ENCODE peak calls at places on chromosomes 11 and 22, in eight cellular contexts. One of them, this sample, is unnamed.

GRCh38 chr11:44747339-44747738 is 20.6 kb downstream of the TSPAN18 start:
- DNase-seq in HepG2: no peak
- DNase-seq in HCT116: no peak
- DNase-seq in SK-N-SH: no peak
- DNase-seq in K562: no peak
- DNase-seq in A549: no peak
- DNase-seq in H1: no peak
- DNase-seq in GM12878: no peak
- DNase-seq in this sample: peak; percentile 21

GRCh38 chr11:74641289-74641688 is 48.9 kb downstream of the POLD3 start:
- DNase-seq in HepG2: no peak
- DNase-seq in HCT116: no peak
- DNase-seq in SK-N-SH: no peak
- DNase-seq in K562: peak; percentile 80
- DNase-seq in A549: no peak
- DNase-seq in H1: no peak
- DNase-seq in GM12878: no peak
- DNase-seq in this sample: no peak

GRCh38 chr11:96052921-96053631 is 129.2 kb upstream of the MTMR2 start:
- DNase-seq in HepG2: no peak
- DNase-seq in HCT116: no peak
- DNase-seq in SK-N-SH: no peak
- DNase-seq in K562: no peak
- DNase-seq in A549: no peak
- DNase-seq in H1: no peak
- DNase-seq in GM12878: peak; percentile 53
- DNase-seq in this sample: peak; percentile 62

GRCh38 chr11:75472081-75472732 is 39.2 kb upstream of the KLHL35 start:
- DNase-seq in HepG2: no peak
- DNase-seq in HCT116: no peak
- DNase-seq in SK-N-SH: no peak
- DNase-seq in K562: no peak
- DNase-seq in A549: no peak
- DNase-seq in H1: no peak
- DNase-seq in GM12878: no peak
- DNase-seq in this sample: no peak

GRCh38 chr11:72693271-72693968 is 19.2 kb upstream of the PDE2A start:
- DNase-seq in HepG2: no peak
- DNase-seq in HCT116: no peak
- DNase-seq in SK-N-SH: no peak
- DNase-seq in K562: no peak
- DNase-seq in A549: no peak
- DNase-seq in H1: no peak
- DNase-seq in GM12878: no peak
- DNase-seq in this sample: no peak

GRCh38 chr22:44180706-44181032 is at the start of gene PARVG:
- DNase-seq in HepG2: no peak
- DNase-seq in HCT116: no peak
- DNase-seq in SK-N-SH: no peak
- DNase-seq in K562: no peak
- DNase-seq in A549: no peak
- DNase-seq in H1: no peak
- DNase-seq in GM12878: peak; percentile 57
- DNase-seq in this sample: no peak

GRCh38 chr22:28904211-28904808 is 20.9 kb downstream of the ZNRF3 start:
- DNase-seq in HepG2: no peak
- DNase-seq in HCT116: no peak
- DNase-seq in SK-N-SH: no peak
- DNase-seq in K562: no peak
- DNase-seq in A549: no peak
- DNase-seq in H1: no peak
- DNase-seq in GM12878: no peak
- DNase-seq in this sample: peak; percentile 66

GRCh38 chr11:134068829-134069425 is at the start of gene JAM3:
- DNase-seq in HepG2: peak; percentile 83
- DNase-seq in HCT116: no peak
- DNase-seq in SK-N-SH: peak; percentile 100
- DNase-seq in K562: peak; percentile 87
- DNase-seq in A549: peak; percentile 74
- DNase-seq in H1: peak; percentile 81
- DNase-seq in GM12878: peak; percentile 25
- DNase-seq in this sample: peak; percentile 90

GRCh38 chr11:66327171-66328035 is 8.8 kb downstream of the RIN1 start:
- DNase-seq in HepG2: no peak
- DNase-seq in HCT116: no peak
- DNase-seq in SK-N-SH: peak; percentile 33
- DNase-seq in K562: no peak
- DNase-seq in A549: no peak
- DNase-seq in H1: no peak
- DNase-seq in GM12878: no peak
- DNase-seq in this sample: peak; percentile 64

GRCh38 chr11:66705587-66706335 is 23.3 kb downstream of the SPTBN2 start:
- DNase-seq in HepG2: no peak
- DNase-seq in HCT116: no peak
- DNase-seq in SK-N-SH: no peak
- DNase-seq in K562: no peak
- DNase-seq in A549: no peak
- DNase-seq in H1: no peak
- DNase-seq in GM12878: no peak
- DNase-seq in this sample: no peak

GRCh38 chr11:106187860-106188456 is 110.5 kb downstream of the AASDHPPT start:
- DNase-seq in HepG2: no peak
- DNase-seq in HCT116: no peak
- DNase-seq in SK-N-SH: no peak
- DNase-seq in K562: no peak
- DNase-seq in A549: no peak
- DNase-seq in H1: no peak
- DNase-seq in GM12878: no peak
- DNase-seq in this sample: no peak

GRCh38 chr11:35289821-35290220 is 129.5 kb downstream of the SLC1A2 start:
- DNase-seq in HepG2: no peak
- DNase-seq in HCT116: no peak
- DNase-seq in SK-N-SH: no peak
- DNase-seq in K562: no peak
- DNase-seq in A549: no peak
- DNase-seq in H1: no peak
- DNase-seq in GM12878: no peak
- DNase-seq in this sample: peak; percentile 60

GRCh38 chr11:35288817-35289541 is 130.4 kb downstream of the SLC1A2 start:
- DNase-seq in HepG2: no peak
- DNase-seq in HCT116: no peak
- DNase-seq in SK-N-SH: no peak
- DNase-seq in K562: no peak
- DNase-seq in A549: no peak
- DNase-seq in H1: no peak
- DNase-seq in GM12878: no peak
- DNase-seq in this sample: peak; percentile 80

GRCh38 chr11:35293034-35293433 is 126.3 kb downstream of the SLC1A2 start:
- DNase-seq in HepG2: no peak
- DNase-seq in HCT116: no peak
- DNase-seq in SK-N-SH: no peak
- DNase-seq in K562: no peak
- DNase-seq in A549: no peak
- DNase-seq in H1: no peak
- DNase-seq in GM12878: no peak
- DNase-seq in this sample: no peak

GRCh38 chr11:35292290-35292689 is 127.1 kb downstream of the SLC1A2 start:
- DNase-seq in HepG2: no peak
- DNase-seq in HCT116: no peak
- DNase-seq in SK-N-SH: peak; percentile 8
- DNase-seq in K562: no peak
- DNase-seq in A549: no peak
- DNase-seq in H1: no peak
- DNase-seq in GM12878: no peak
- DNase-seq in this sample: no peak

DNA sequence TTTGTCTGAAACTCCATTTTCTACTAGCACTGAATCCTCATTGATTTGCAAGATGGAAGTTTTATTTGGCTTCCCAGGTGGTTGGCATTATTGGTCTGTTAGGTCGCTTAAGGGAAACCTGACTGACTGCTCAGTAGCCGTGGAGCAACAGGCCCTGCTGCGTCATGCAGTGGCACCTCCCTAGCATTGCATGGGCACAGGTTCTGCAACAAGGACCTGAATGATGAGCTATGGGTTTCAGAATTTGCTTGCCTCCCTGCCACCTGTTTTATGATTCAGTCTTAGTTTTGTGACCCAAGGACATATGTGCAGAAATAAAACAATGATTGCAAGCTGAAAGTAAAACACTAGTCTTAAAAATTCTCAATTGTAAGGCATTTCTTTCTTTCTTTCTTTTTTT is 128.5 kb downstream of the SLC1A2 start:
- DNase-seq in HepG2: no peak
- DNase-seq in HCT116: no peak
- DNase-seq in SK-N-SH: no peak
- DNase-seq in K562: no peak
- DNase-seq in A549: no peak
- DNase-seq in H1: no peak
- DNase-seq in GM12878: no peak
- DNase-seq in this sample: no peak
- TF ChIP-seq RAD21 in HepG2: no peak
- TF ChIP-seq RAD21 in HCT116: no peak
- TF ChIP-seq RAD21 in SK-N-SH: no peak
- TF ChIP-seq RAD21 in K562: no peak
- TF ChIP-seq RAD21 in A549: no peak
- TF ChIP-seq RAD21 in H1: no peak
- TF ChIP-seq RAD21 in GM12878: no peak
- TF ChIP-seq RAD21 in this sample: no peak

GRCh38 chr11:14320020-14320419 is 39.0 kb downstream of the RRAS2 start:
- DNase-seq in HepG2: no peak
- DNase-seq in HCT116: no peak
- DNase-seq in SK-N-SH: no peak
- DNase-seq in K562: no peak
- DNase-seq in A549: no peak
- DNase-seq in H1: no peak
- DNase-seq in GM12878: peak; percentile 90
- DNase-seq in this sample: peak; percentile 59

GRCh38 chr11:14318581-14318981 is 40.4 kb downstream of the RRAS2 start:
- DNase-seq in HepG2: no peak
- DNase-seq in HCT116: no peak
- DNase-seq in SK-N-SH: no peak
- DNase-seq in K562: no peak
- DNase-seq in A549: no peak
- DNase-seq in H1: no peak
- DNase-seq in GM12878: no peak
- DNase-seq in this sample: peak; percentile 37

GRCh38 chr11:14314127-14314526 is 44.9 kb downstream of the RRAS2 start:
- DNase-seq in HepG2: no peak
- DNase-seq in HCT116: no peak
- DNase-seq in SK-N-SH: no peak
- DNase-seq in K562: no peak
- DNase-seq in A549: no peak
- DNase-seq in H1: no peak
- DNase-seq in GM12878: no peak
- DNase-seq in this sample: no peak

GRCh38 chr11:14315130-14315529 is 43.9 kb downstream of the RRAS2 start:
- DNase-seq in HepG2: no peak
- DNase-seq in HCT116: no peak
- DNase-seq in SK-N-SH: no peak
- DNase-seq in K562: no peak
- DNase-seq in A549: no peak
- DNase-seq in H1: no peak
- DNase-seq in GM12878: no peak
- DNase-seq in this sample: no peak

GRCh38 chr11:14317659-14318325 is 41.2 kb downstream of the RRAS2 start:
- DNase-seq in HepG2: no peak
- DNase-seq in HCT116: no peak
- DNase-seq in SK-N-SH: no peak
- DNase-seq in K562: no peak
- DNase-seq in A549: no peak
- DNase-seq in H1: no peak
- DNase-seq in GM12878: no peak
- DNase-seq in this sample: no peak
- TF ChIP-seq RAD21 in HepG2: no peak
- TF ChIP-seq RAD21 in HCT116: no peak
- TF ChIP-seq RAD21 in SK-N-SH: no peak
- TF ChIP-seq RAD21 in K562: no peak
- TF ChIP-seq RAD21 in A549: no peak
- TF ChIP-seq RAD21 in H1: no peak
- TF ChIP-seq RAD21 in GM12878: no peak
- TF ChIP-seq RAD21 in this sample: no peak

GRCh38 chr11:32440920-32441319 is 5.6 kb upstream of the WT1 start:
- DNase-seq in HepG2: no peak
- DNase-seq in HCT116: no peak
- DNase-seq in SK-N-SH: no peak
- DNase-seq in K562: no peak
- DNase-seq in A549: no peak
- DNase-seq in H1: no peak
- DNase-seq in GM12878: no peak
- DNase-seq in this sample: no peak

GRCh38 chr11:32439488-32440210 is 4.3 kb upstream of the WT1 start:
- DNase-seq in HepG2: no peak
- DNase-seq in HCT116: no peak
- DNase-seq in SK-N-SH: peak; percentile 18
- DNase-seq in K562: no peak
- DNase-seq in A549: no peak
- DNase-seq in H1: no peak
- DNase-seq in GM12878: no peak
- DNase-seq in this sample: no peak

GRCh38 chr11:32438883-32439487 is 3.6 kb upstream of the WT1 start:
- DNase-seq in HepG2: no peak
- DNase-seq in HCT116: no peak
- DNase-seq in SK-N-SH: peak; percentile 42
- DNase-seq in K562: no peak
- DNase-seq in A549: no peak
- DNase-seq in H1: no peak
- DNase-seq in GM12878: no peak
- DNase-seq in this sample: no peak

GRCh38 chr11:32438346-32438882 is 3.1 kb upstream of the WT1 start:
- DNase-seq in HepG2: no peak
- DNase-seq in HCT116: no peak
- DNase-seq in SK-N-SH: no peak
- DNase-seq in K562: no peak
- DNase-seq in A549: no peak
- DNase-seq in H1: no peak
- DNase-seq in GM12878: no peak
- DNase-seq in this sample: no peak

GRCh38 chr11:32440372-32440888 is 5.1 kb upstream of the WT1 start:
- DNase-seq in HepG2: no peak
- DNase-seq in HCT116: no peak
- DNase-seq in SK-N-SH: no peak
- DNase-seq in K562: no peak
- DNase-seq in A549: no peak
- DNase-seq in H1: no peak
- DNase-seq in GM12878: no peak
- DNase-seq in this sample: no peak
- TF ChIP-seq RAD21 in HepG2: no peak
- TF ChIP-seq RAD21 in HCT116: no peak
- TF ChIP-seq RAD21 in SK-N-SH: no peak
- TF ChIP-seq RAD21 in K562: no peak
- TF ChIP-seq RAD21 in A549: no peak
- TF ChIP-seq RAD21 in H1: no peak
- TF ChIP-seq RAD21 in GM12878: no peak
- TF ChIP-seq RAD21 in this sample: no peak

DNA sequence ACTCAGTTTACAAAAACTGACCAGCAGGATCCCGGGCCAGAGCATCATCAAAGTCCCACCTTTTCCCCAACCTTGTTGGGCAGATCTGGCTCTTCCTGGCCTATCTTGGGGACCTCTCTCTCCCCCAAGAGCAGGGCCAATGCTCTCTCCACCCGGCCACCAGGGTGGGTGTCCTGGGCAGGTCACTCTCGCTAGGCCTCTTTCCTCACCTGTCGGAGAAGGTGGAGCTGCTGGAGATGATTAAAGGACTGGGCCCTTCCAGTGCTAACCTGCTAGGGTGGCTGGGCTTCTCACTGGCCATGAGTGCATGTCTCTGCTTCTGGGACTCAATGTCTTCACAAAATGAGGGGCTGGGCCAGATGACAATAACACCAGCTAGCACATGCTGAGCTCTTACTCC is 2.9 kb upstream of the CAPN5 start:
- DNase-seq in HepG2: no peak
- DNase-seq in HCT116: no peak
- DNase-seq in SK-N-SH: no peak
- DNase-seq in K562: no peak
- DNase-seq in A549: no peak
- DNase-seq in H1: no peak
- DNase-seq in GM12878: no peak
- DNase-seq in this sample: no peak
- TF ChIP-seq RAD21 in HepG2: no peak
- TF ChIP-seq RAD21 in HCT116: no peak
- TF ChIP-seq RAD21 in SK-N-SH: no peak
- TF ChIP-seq RAD21 in K562: no peak
- TF ChIP-seq RAD21 in A549: no peak
- TF ChIP-seq RAD21 in H1: no peak
- TF ChIP-seq RAD21 in GM12878: no peak
- TF ChIP-seq RAD21 in this sample: no peak